ENCODE peak calls at places on chromosomes 7 and 10, in ten cellular contexts. Q is tibial artery; F is GM12864; K is stimulated activated CD8-positive, alpha-beta memory T cell treated with anti-CD3 and anti-CD28 coated beads, Interleukin-15, amount 100 ng/mL, for 1 hour; H is foreskin fibroblast; M is brain microvascular endothelial cell; R is T-cell; O is breast epithelium; C is left ventricle myocardium inferior; V is glomerular endothelial cell. A is an unnamed sample.

GRCh38 chr7:24725554-24726260 is 31.6 kb downstream of the GSDME start:
- DNase-seq in M (no peak), F (no peak), K (no peak), Q (no peak), V (no peak), O (no peak), C (peak; percentile 40), H (no peak), R (no peak), A (no peak)

GRCh38 chr10:125441151-125441550 is 241.8 kb downstream of the TEX36 start:
- DNase-seq in Q (no peak), K (no peak), H (peak; percentile 72), C (no peak), M (peak; percentile 20), F (no peak), V (no peak), O (no peak), R (no peak), A (no peak)

GRCh38 chr10:48608279-48608681 is 3.4 kb upstream of the ARHGAP22 start:
- DNase-seq in C (no peak), H (peak; percentile 68), M (no peak), F (peak; percentile 30), K (no peak), Q (no peak), O (no peak), V (no peak), R (no peak), A (no peak)

GRCh38 chr7:3464900-3465622 is 164.0 kb downstream of the SDK1 start:
- DNase-seq in R (peak; percentile 53), C (no peak), F (no peak), O (no peak), H (no peak), K (no peak), V (no peak), Q (no peak), M (no peak), A (no peak)

GRCh38 chr7:149662591-149663095 is 110.7 kb downstream of the ZNF467 start:
- DNase-seq in F (peak; percentile 44), R (peak; percentile 43), O (peak; percentile 61), V (peak; percentile 22), H (peak; percentile 71), K (peak; percentile 24), Q (peak; percentile 46), C (peak; percentile 61), M (peak; percentile 49), A (peak; percentile 66)

GRCh38 chr7:37952240-37952639 is 31.8 kb downstream of the EPDR1 start:
- DNase-seq in Q (no peak), K (no peak), H (no peak), O (no peak), M (no peak), C (no peak), F (no peak), R (no peak), V (no peak), A (no peak)

GRCh38 chr10:128776617-128777016 is 650.4 kb upstream of the MKI67 start:
- DNase-seq in O (no peak), R (no peak), M (no peak), V (no peak), Q (no peak), K (no peak), H (no peak), C (no peak), F (no peak), A (no peak)

GRCh38 chr7:155344618-155345433 is 47.1 kb downstream of the INSIG1 start:
- DNase-seq in H (peak; percentile 86), V (peak; percentile 33), K (peak; percentile 63), O (peak; percentile 74), F (peak; percentile 18), C (peak; percentile 71), R (peak; percentile 76), M (peak; percentile 64), Q (peak; percentile 60), A (peak; percentile 70)

GRCh38 chr10:114791768-114792167 is 29.8 kb upstream of the FHIP2A start:
- DNase-seq in V (no peak), K (no peak), M (no peak), C (no peak), H (no peak), F (no peak), Q (no peak), R (no peak), O (no peak), A (no peak)

GRCh38 chr10:75465110-75465509 is 33.7 kb downstream of the LRMDA start:
- DNase-seq in V (no peak), K (no peak), O (no peak), R (no peak), M (no peak), H (peak; percentile 5), Q (no peak), F (no peak), C (no peak), A (no peak)

GRCh38 chr7:79506481-79506880 is 53.0 kb upstream of the MAGI2 start:
- DNase-seq in C (no peak), Q (no peak), K (no peak), H (peak; percentile 31), F (no peak), V (no peak), R (no peak), O (no peak), M (peak; percentile 37), A (no peak)

GRCh38 chr10:109904397-109904796 is 18.9 kb downstream of the XPNPEP1 start:
- DNase-seq in C (no peak), O (no peak), M (no peak), Q (no peak), F (no peak), H (no peak), V (no peak), K (no peak), R (no peak), A (no peak)

GRCh38 chr10:87694011-87694794 is 34.5 kb downstream of the PAPSS2 start:
- DNase-seq in R (no peak), C (no peak), M (no peak), F (no peak), Q (no peak), K (no peak), V (no peak), H (no peak), O (no peak), A (no peak)

GRCh38 chr7:41104621-41105020 is 598.3 kb downstream of the INHBA start:
- DNase-seq in K (no peak), H (no peak), O (no peak), V (no peak), M (no peak), Q (no peak), R (no peak), F (no peak), C (no peak), A (no peak)

GRCh38 chr10:48365668-48366067 is 59.2 kb downstream of the MAPK8 start:
- DNase-seq in R (no peak), F (no peak), C (no peak), Q (no peak), V (no peak), K (no peak), O (no peak), H (no peak), M (no peak), A (no peak)

GRCh38 chr10:73493781-73494180 is 2.0 kb downstream of the PPP3CB start:
- DNase-seq in R (no peak), K (no peak), O (no peak), F (no peak), M (peak; percentile 60), V (no peak), Q (no peak), C (no peak), H (peak; percentile 69), A (no peak)

GRCh38 chr7:29988391-29989256 is 977 bp downstream of the SCRN1 start:
- DNase-seq in Q (peak; percentile 35), V (peak; percentile 22), R (peak; percentile 36), O (no peak), K (no peak), C (peak; percentile 53), H (peak; percentile 89), F (peak; percentile 68), M (peak; percentile 64), A (peak; percentile 47)

GRCh38 chr10:133229265-133230022 is 573 bp upstream of the UTF1 start:
- DNase-seq in M (no peak), R (no peak), C (no peak), O (no peak), F (no peak), H (peak; percentile 31), K (no peak), V (no peak), Q (no peak), A (no peak)

GRCh38 chr10:49617281-49618020 is 3.6 kb downstream of the CHAT start:
- DNase-seq in O (peak; percentile 39), Q (no peak), F (no peak), K (no peak), M (no peak), H (no peak), C (no peak), R (no peak), V (no peak), A (no peak)